ENCODE peak calls at places on chromosome 3, in ten cellular contexts. P, X, K, T, G, V, F, Z, J and A are unnamed samples.

GRCh38 chr3:9224490-9224889 is 25.0 kb downstream of the SRGAP3 start:
- DNase-seq in P (peak; percentile 44), X (no peak), K (peak; percentile 44), T (no peak), G (no peak), V (no peak), F (peak; percentile 10), Z (no peak), J (no peak), A (peak; percentile 36)

GRCh38 chr3:62241279-62241678 is 132.1 kb downstream of the FEZF2 start:
- DNase-seq in P (no peak), X (no peak), K (no peak), T (no peak), G (no peak), V (no peak), F (no peak), Z (no peak), J (no peak), A (no peak)

GRCh38 chr3:14096742-14097141 is 27.9 kb downstream of the CHCHD4 start:
- DNase-seq in P (no peak), X (peak; percentile 49), K (no peak), T (no peak), G (no peak), V (no peak), F (no peak), Z (no peak), J (no peak), A (no peak)

GRCh38 chr3:111589303-111590095 is 5.6 kb downstream of the ZBED2 start:
- DNase-seq in P (no peak), X (no peak), K (no peak), T (no peak), G (no peak), V (no peak), F (no peak), Z (no peak), J (no peak), A (no peak)

GRCh38 chr3:134610455-134611385 is 40.1 kb downstream of the KY start:
- DNase-seq in P (no peak), X (no peak), K (no peak), T (no peak), G (no peak), V (no peak), F (no peak), Z (no peak), J (no peak), A (no peak)

GRCh38 chr3:149388001-149388435 is 10.6 kb upstream of the TM4SF1 start:
- DNase-seq in P (no peak), X (no peak), K (no peak), T (no peak), G (peak; percentile 44), V (no peak), F (no peak), Z (no peak), J (no peak), A (no peak)

GRCh38 chr3:52705438-52705687 is 228 bp downstream of the GLT8D1 start:
- DNase-seq in P (no peak), X (no peak), K (no peak), T (no peak), G (no peak), V (no peak), F (no peak), Z (no peak), J (no peak), A (no peak)

GRCh38 chr3:188605231-188605630 is 451.3 kb downstream of the LPP start:
- DNase-seq in P (no peak), X (no peak), K (no peak), T (no peak), G (no peak), V (no peak), F (no peak), Z (no peak), J (no peak), A (no peak)

GRCh38 chr3:48119495-48120193 is 68.6 kb downstream of the CDC25A start:
- DNase-seq in P (no peak), X (no peak), K (no peak), T (no peak), G (peak; percentile 52), V (no peak), F (no peak), Z (no peak), J (no peak), A (peak; percentile 25)

GRCh38 chr3:194365526-194365925 is 4.0 kb downstream of the LRRC15 start:
- DNase-seq in P (no peak), X (no peak), K (no peak), T (no peak), G (no peak), V (no peak), F (no peak), Z (no peak), J (no peak), A (no peak)

GRCh38 chr3:99783009-99783573 is 34.6 kb upstream of the CMSS1 start:
- DNase-seq in P (no peak), X (no peak), K (no peak), T (no peak), G (peak; percentile 76), V (no peak), F (no peak), Z (no peak), J (no peak), A (peak; percentile 91)

GRCh38 chr3:28110884-28111283 is 130.5 kb upstream of the CMC1 start:
- DNase-seq in P (no peak), X (no peak), K (no peak), T (no peak), G (no peak), V (no peak), F (no peak), Z (no peak), J (no peak), A (no peak)

GRCh38 chr3:14725015-14725431 is 50.1 kb downstream of the C3orf20 start:
- DNase-seq in P (no peak), X (no peak), K (no peak), T (no peak), G (peak; percentile 37), V (no peak), F (no peak), Z (no peak), J (no peak), A (peak; percentile 17)